ENCODE peak calls at places on chromosome 3, in seven cellular contexts. E is pancreas; T is Peyer's patch; L is esophagus muscularis mucosa; A is left ventricle myocardium inferior; Y is effector memory CD4-positive, alpha-beta T cell; G is SJSA1. V is an unnamed sample. For H3K9me3, the result is how much of the 10 kb centered on the place peaks cover.

GRCh38 chr3:77541203-77541922 is 501.5 kb downstream of the ROBO2 start:
- DNase-seq in A (no peak), L (no peak), G (no peak), T (no peak), E (no peak), Y (no peak), V (no peak)

GRCh38 chr3:165716592-165716991 is 120.6 kb downstream of the BCHE start:
- DNase-seq in G (no peak), A (no peak), E (no peak), Y (no peak), T (no peak), L (no peak), V (no peak)

GRCh38 chr3:425094-425493 is 228.5 kb downstream of the CHL1 start:
- DNase-seq in A (no peak), T (no peak), Y (no peak), L (no peak), G (no peak), E (no peak), V (no peak)

GRCh38 chr3:153357436-153357835 is 195.4 kb downstream of the RAP2B start:
- DNase-seq in Y (no peak), L (no peak), T (no peak), A (no peak), E (no peak), G (no peak), V (no peak)

GRCh38 chr3:154120903-154121235 is 321 bp upstream of the ARHGEF26 start:
- DNase-seq in Y (no peak), T (no peak), G (peak), L (no peak), E (no peak), A (no peak), V (no peak)

GRCh38 chr3:173065543-173065970 is 75.5 kb downstream of the SPATA16 start:
- DNase-seq in L (no peak), E (no peak), Y (no peak), G (no peak), A (no peak), T (no peak), V (no peak)

GRCh38 chr3:148723591-148723990 is 25.9 kb downstream of the AGTR1 start:
- DNase-seq in A (no peak), G (peak), T (no peak), Y (no peak), E (no peak), L (no peak), V (no peak)

GRCh38 chr3:150803440-150803985 is 40.5 kb upstream of the SIAH2 start:
- DNase-seq in Y (no peak), T (no peak), E (no peak), G (no peak), A (no peak), L (peak), V (no peak)

GRCh38 chr3:47250309-47251060 is 32.1 kb downstream of the KIF9 start:
- DNase-seq in G (peak), A (peak), Y (no peak), L (no peak), E (peak), T (no peak), V (no peak)

GRCh38 chr3:72476139-72476483 is 372.1 kb downstream of the SHQ1 start:
- DNase-seq in A (no peak), Y (no peak), L (no peak), T (no peak), G (no peak), E (no peak), V (no peak)

GRCh38 chr3:120659285-120659684 is 22.8 kb downstream of the HGD start:
- DNase-seq in A (no peak), Y (no peak), T (no peak), G (no peak), L (no peak), E (no peak), V (no peak)

GRCh38 chr3:167740961-167741587 is 5.6 kb downstream of the SERPINI1 start:
- DNase-seq in Y (no peak), E (peak), T (no peak), L (no peak), A (no peak), G (no peak), V (no peak)

GRCh38 chr3:11154036-11154952 is at the start of gene HRH1:
- DNase-seq in L (no peak), E (no peak), Y (no peak), A (peak), G (peak), T (peak), V (no peak)

GRCh38 chr3:51311055-51311454 is 74.0 kb upstream of the MANF start:
- DNase-seq in E (no peak), T (no peak), Y (no peak), A (no peak), L (no peak), G (peak), V (no peak)

GRCh38 chr3:46372492-46373359 is 2.0 kb downstream of the CCR5 start:
- DNase-seq in T (no peak), Y (no peak), L (no peak), G (no peak), A (no peak), E (no peak), V (no peak)

GRCh38 chr3:120364821-120365220 is 15.7 kb upstream of the LRRC58 start:
- DNase-seq in L (no peak), T (no peak), A (no peak), G (no peak), Y (no peak), E (no peak), V (no peak)

GRCh38 chr3:47404955-47405790 is 24.4 kb downstream of the PTPN23 start:
- DNase-seq in G (no peak), T (no peak), E (no peak), A (peak), L (no peak), Y (no peak), V (no peak)

GRCh38 chr3:11482024-11482423 is 161.7 kb downstream of the VGLL4 start:
- DNase-seq in G (no peak), Y (no peak), A (peak), L (no peak), T (no peak), E (peak), V (no peak)

GRCh38 chr3:132394334-132394733 is 23.0 kb upstream of the DNAJC13 start:
- DNase-seq in A (peak), Y (no peak), G (no peak), T (no peak), L (no peak), E (no peak), V (no peak)

GRCh38 chr3:83248454-83248853 is 1487.0 kb upstream of the GBE1 start:
- DNase-seq in T (no peak), Y (no peak), A (no peak), E (no peak), G (no peak), L (no peak), V (no peak)

GRCh38 chr3:184258926-184259325 is 2.4 kb downstream of the CAMK2N2 start:
- DNase-seq in E (no peak), L (no peak), A (no peak), Y (no peak), G (no peak), T (no peak), V (no peak)

GRCh38 chr3:34159613-34160420 is 361.4 kb downstream of the PDCD6IP start:
- DNase-seq in L (no peak), A (no peak), G (no peak), E (no peak), Y (no peak), T (no peak), V (no peak)

GRCh38 chr3:61354604-61355003 is 103.4 kb upstream of the FHIT start:
- DNase-seq in A (no peak), Y (no peak), G (no peak), E (no peak), T (no peak), L (no peak), V (no peak)

GRCh38 chr3:142657033-142657432 is 60.8 kb downstream of the PLS1 start:
- DNase-seq in Y (no peak), G (no peak), E (no peak), T (no peak), A (no peak), L (no peak), V (no peak)

GRCh38 chr3:190424478-190425439 is 24.9 kb downstream of the TMEM207 start:
- DNase-seq in T (no peak), G (peak), Y (peak), A (peak), L (no peak), E (peak), V (no peak)

GRCh38 chr3:48989126-48989795 is 780 bp upstream of the P4HTM start:
- DNase-seq in G (no peak), A (no peak), E (no peak), L (no peak), T (no peak), Y (no peak), V (no peak)

GRCh38 chr3:179716811-179717210 is 64.0 kb downstream of the USP13 start:
- DNase-seq in G (peak), T (no peak), A (no peak), E (no peak), Y (no peak), L (no peak), V (no peak)

GRCh38 chr3:54476876-54477275 is 354.5 kb downstream of the CACNA2D3 start:
- DNase-seq in L (no peak), Y (no peak), T (no peak), A (no peak), E (no peak), G (no peak), V (no peak)

DNA sequence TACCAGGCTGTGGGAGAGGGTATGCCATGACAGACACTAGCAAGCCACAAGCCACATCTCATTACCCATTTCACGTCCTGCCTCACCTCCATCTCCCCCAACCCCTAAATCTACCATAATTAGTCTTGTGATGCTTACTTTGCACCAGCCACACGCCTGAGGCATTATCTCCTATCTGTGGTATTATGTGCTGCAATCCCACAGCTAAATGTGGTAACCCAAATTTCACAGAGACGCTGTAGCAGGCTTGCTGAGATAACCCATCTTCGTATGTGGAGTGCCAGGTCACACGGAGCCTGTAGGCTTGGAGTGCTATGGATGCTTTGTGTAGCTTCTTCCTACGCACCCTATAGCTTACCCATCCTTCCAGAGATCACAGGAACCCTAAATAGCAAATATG is 256.7 kb upstream of the KCNH8 start:
- DNase-seq in T (no peak), Y (no peak), G (no peak), L (no peak), E (no peak), A (no peak), V (no peak)
- H3K9me3 ChIP-seq in T (under half), Y (under half), G (under half), L (under half), E (under half), A (under half), V (under half)

GRCh38 chr3:63779227-63779626 is 39.9 kb upstream of the C3orf49 start:
- DNase-seq in A (no peak), L (no peak), G (no peak), E (no peak), T (no peak), Y (no peak), V (no peak)
- H3K9me3 ChIP-seq in A (under half), L (under half), G (under half), E (under half), T (under half), Y (under half), V (under half)

GRCh38 chr3:197564097-197564843 is 8.5 kb upstream of the BDH1 start:
- DNase-seq in A (no peak), Y (no peak), G (no peak), E (no peak), T (no peak), L (no peak), V (no peak)
- H3K9me3 ChIP-seq in A (under half), Y (under half), G (under half), E (under half), T (under half), L (under half), V (under half)

GRCh38 chr3:31652296-31652695 is 119.6 kb downstream of the STT3B start:
- DNase-seq in G (no peak), E (no peak), L (no peak), Y (no peak), A (no peak), T (no peak), V (no peak)
- H3K9me3 ChIP-seq in G (under half), E (under half), L (under half), Y (half or more), A (half or more), T (under half), V (under half)

V was measured in T-helper 17 cell.